ENCODE peak calls at places on chromosomes 2 and 18, in eight cellular contexts. H is NAMALWA; C is H7; O is IMR-90; K is activated naive CD8-positive, alpha-beta T cell treated with anti-CD3 and anti-CD28 coated beads, Interleukin-2, amount 50 U/mL, for 24 hours; B is stimulated activated CD4-positive, alpha-beta T cell treated with anti-CD3 and anti-CD28 coated beads, Interleukin-15, amount 100 ng/mL, for 24 hours; P is astrocyte of the spinal cord; V is fibroblast of villous mesenchyme. Z is an unnamed sample.

GRCh38 chr18:39571511-39571910 is 2005.9 kb upstream of the CELF4 start:
- DNase-seq in P (peak), O (peak), K (no peak), H (peak), V (peak), B (no peak), C (peak), Z (peak)

GRCh38 chr2:201680743-201681142 is 17.7 kb downstream of the MPP4 start:
- DNase-seq in P (no peak), O (no peak), V (no peak), K (peak), H (peak), B (peak), C (peak), Z (peak)

GRCh38 chr2:31221549-31221948 is 4.2 kb upstream of the CAPN14 start:
- DNase-seq in B (no peak), V (no peak), P (no peak), H (no peak), K (no peak), C (no peak), O (no peak), Z (no peak)

GRCh38 chr2:72211359-72211758 is 63.7 kb upstream of the CYP26B1 start:
- DNase-seq in H (no peak), B (no peak), O (no peak), K (no peak), P (peak), V (no peak), C (no peak), Z (no peak)

GRCh38 chr2:241074901-241075540 is 27.1 kb downstream of the MTERF4 start:
- DNase-seq in O (no peak), K (no peak), P (no peak), C (no peak), V (no peak), B (no peak), H (no peak), Z (no peak)

GRCh38 chr2:114265256-114265655 is 177.2 kb upstream of the DPP10 start:
- DNase-seq in B (no peak), H (no peak), P (no peak), C (no peak), V (no peak), K (no peak), O (no peak), Z (no peak)

GRCh38 chr2:121220995-121221394 is 64.0 kb downstream of the TFCP2L1 start:
- DNase-seq in B (no peak), P (peak), V (no peak), C (no peak), O (no peak), H (no peak), K (no peak), Z (no peak)

GRCh38 chr2:208268553-208268952 is 2.5 kb downstream of the PIKFYVE start:
- DNase-seq in V (no peak), K (no peak), O (no peak), P (no peak), B (no peak), C (no peak), H (no peak), Z (no peak)

GRCh38 chr2:218125626-218126080 is at the start of gene CXCR2:
- DNase-seq in P (no peak), K (no peak), V (no peak), H (no peak), O (no peak), B (no peak), C (peak), Z (no peak)

GRCh38 chr2:39511219-39511785 is 74.2 kb upstream of the MAP4K3 start:
- DNase-seq in K (no peak), V (no peak), H (no peak), B (no peak), C (no peak), P (no peak), O (no peak), Z (no peak)

GRCh38 chr18:35122586-35123224 is 81.5 kb downstream of the MAPRE2 start:
- DNase-seq in O (no peak), H (no peak), K (peak), C (peak), B (peak), P (no peak), V (no peak), Z (no peak)

GRCh38 chr2:202039278-202040100 is 5.8 kb downstream of the FZD7 start:
- DNase-seq in C (no peak), P (peak), H (peak), K (no peak), B (no peak), V (no peak), O (no peak), Z (no peak)

Z was measured in endothelial cell of umbilical vein.